ENCODE peak calls at places on chromosomes 2 and 18, in nine cellular contexts. Y is GOT3; Q is GM04504; C is esophagus muscularis mucosa; I is activated T-helper 1 cell treated with Interleukin-2 at 50 U/mL for 16 hours; S is naive thymus-derived CD8-positive, alpha-beta T cell; X is SHP77 treated with DMSO at 0.1 percent for 48 hours; Z is NCI-H2107; B is epithelial cell of esophagus. V is an unnamed sample.

GRCh38 chr18:24022141-24022540 is 7.6 kb downstream of the TTC39C start:
- DNase-seq in Y (no peak), Q (no peak), C (no peak), I (no peak), S (no peak), X (no peak), Z (no peak), B (no peak), V (peak)

GRCh38 chr2:183533021-183533420 is 408.8 kb downstream of the NUP35 start:
- DNase-seq in Y (no peak), Q (no peak), C (no peak), I (no peak), S (no peak), X (no peak), Z (no peak), B (no peak), V (no peak)

GRCh38 chr2:85446296-85447221 is 28.0 kb downstream of the SH2D6 start:
- DNase-seq in Y (no peak), Q (no peak), C (no peak), I (no peak), S (no peak), X (no peak), Z (no peak), B (no peak), V (peak)

GRCh38 chr18:1499265-1499664 is 594.6 kb downstream of the ADCYAP1 start:
- DNase-seq in Y (no peak), Q (no peak), C (no peak), I (no peak), S (no peak), X (no peak), Z (no peak), B (no peak), V (no peak)

GRCh38 chr2:240250150-240250984 is 109.9 kb upstream of the OTOS start:
- DNase-seq in Y (no peak), Q (no peak), C (peak), I (no peak), S (no peak), X (no peak), Z (no peak), B (no peak), V (peak)

GRCh38 chr2:67503066-67503795 is 106.1 kb downstream of the ETAA1 start:
- DNase-seq in Y (no peak), Q (peak), C (no peak), I (no peak), S (no peak), X (no peak), Z (no peak), B (peak), V (no peak)

GRCh38 chr2:234521536-234521935 is 24.7 kb upstream of the ARL4C start:
- DNase-seq in Y (no peak), Q (no peak), C (no peak), I (no peak), S (no peak), X (peak), Z (no peak), B (no peak), V (peak)

GRCh38 chr18:13315000-13315399 is 96.4 kb downstream of the LDLRAD4 start:
- DNase-seq in Y (no peak), Q (no peak), C (no peak), I (no peak), S (no peak), X (no peak), Z (no peak), B (no peak), V (no peak)

GRCh38 chr2:30232027-30232800 is 880 bp downstream of the LBH start:
- DNase-seq in Y (peak), Q (no peak), C (no peak), I (peak), S (peak), X (no peak), Z (no peak), B (no peak), V (peak)

GRCh38 chr2:139366659-139367058 is 586.5 kb upstream of the NXPH2 start:
- DNase-seq in Y (no peak), Q (no peak), C (no peak), I (no peak), S (no peak), X (no peak), Z (no peak), B (no peak), V (no peak)

GRCh38 chr2:86055314-86055713 is 50.4 kb downstream of the POLR1A start:
- DNase-seq in Y (no peak), Q (no peak), C (no peak), I (no peak), S (no peak), X (no peak), Z (no peak), B (no peak), V (no peak)

GRCh38 chr2:47568164-47568861 is 165.4 kb downstream of the MSH2 start:
- DNase-seq in Y (no peak), Q (no peak), C (no peak), I (no peak), S (no peak), X (peak), Z (no peak), B (no peak), V (no peak)

GRCh38 chr2:62586981-62587380 is 81.0 kb upstream of the TMEM17 start:
- DNase-seq in Y (no peak), Q (no peak), C (no peak), I (no peak), S (no peak), X (no peak), Z (no peak), B (peak), V (no peak)

GRCh38 chr2:33380001-33380609 is 96.3 kb upstream of the RASGRP3 start:
- DNase-seq in Y (no peak), Q (no peak), C (no peak), I (no peak), S (no peak), X (no peak), Z (no peak), B (peak), V (peak)

GRCh38 chr2:64212801-64213321 is 68.6 kb upstream of the PELI1 start:
- DNase-seq in Y (no peak), Q (no peak), C (no peak), I (no peak), S (no peak), X (no peak), Z (no peak), B (peak), V (no peak)

GRCh38 chr2:165008916-165009315 is 53.6 kb upstream of the SLC38A11 start:
- DNase-seq in Y (no peak), Q (no peak), C (no peak), I (no peak), S (no peak), X (no peak), Z (no peak), B (peak), V (no peak)

GRCh38 chr2:99085400-99085799 is 56.1 kb upstream of the C2orf15 start:
- DNase-seq in Y (no peak), Q (no peak), C (no peak), I (no peak), S (no peak), X (no peak), Z (no peak), B (peak), V (peak)

GRCh38 chr18:1585881-1586488 is 681.3 kb downstream of the ADCYAP1 start:
- DNase-seq in Y (no peak), Q (no peak), C (no peak), I (no peak), S (no peak), X (no peak), Z (no peak), B (peak), V (peak)

GRCh38 chr2:11128258-11128951 is 26.9 kb upstream of the SLC66A3 start:
- DNase-seq in Y (no peak), Q (peak), C (no peak), I (no peak), S (no peak), X (no peak), Z (no peak), B (peak), V (no peak)

GRCh38 chr2:234739061-234739460 is 212.8 kb upstream of the SH3BP4 start:
- DNase-seq in Y (no peak), Q (no peak), C (no peak), I (no peak), S (no peak), X (no peak), Z (no peak), B (no peak), V (no peak)

GRCh38 chr18:48798334-48799197 is 152.2 kb downstream of the SMAD7 start:
- DNase-seq in Y (no peak), Q (no peak), C (no peak), I (no peak), S (no peak), X (no peak), Z (no peak), B (no peak), V (no peak)